ENCODE peak calls at places on chromosomes 11 and 22, in eight cellular contexts. One of them, this sample, is unnamed.

GRCh38 chr11:17578296-17578695 is 31.2 kb downstream of the OTOG start:
- DNase-seq in A549: no peak
- DNase-seq in GM23338: no peak
- DNase-seq in ovary: no peak
- DNase-seq in progenitor cell of endocrine pancreas: no peak
- DNase-seq in PC-3: no peak
- DNase-seq in left ventricle myocardium inferior: no peak
- DNase-seq in AG09319: no peak
- DNase-seq in this sample: no peak

GRCh38 chr11:46122955-46123354 is 1.7 kb upstream of the PHF21A start:
- DNase-seq in AG09319: no peak
- DNase-seq in GM23338: no peak
- DNase-seq in A549: no peak
- DNase-seq in PC-3: peak
- DNase-seq in progenitor cell of endocrine pancreas: no peak
- DNase-seq in ovary: no peak
- DNase-seq in left ventricle myocardium inferior: no peak
- DNase-seq in this sample: no peak

GRCh38 chr11:61062181-61062955 is 39.9 kb upstream of the CD5 start:
- DNase-seq in PC-3: no peak
- DNase-seq in A549: no peak
- DNase-seq in ovary: no peak
- DNase-seq in progenitor cell of endocrine pancreas: no peak
- DNase-seq in left ventricle myocardium inferior: no peak
- DNase-seq in AG09319: no peak
- DNase-seq in GM23338: no peak
- DNase-seq in this sample: no peak

GRCh38 chr22:50260801-50261614 is 475 bp downstream of the MAPK12 start:
- DNase-seq in AG09319: no peak
- DNase-seq in progenitor cell of endocrine pancreas: no peak
- DNase-seq in PC-3: peak
- DNase-seq in left ventricle myocardium inferior: no peak
- DNase-seq in ovary: peak
- DNase-seq in GM23338: peak
- DNase-seq in A549: peak
- DNase-seq in this sample: no peak

GRCh38 chr11:88115828-88116410 is 59.3 kb downstream of the RAB38 start:
- DNase-seq in left ventricle myocardium inferior: no peak
- DNase-seq in ovary: no peak
- DNase-seq in GM23338: no peak
- DNase-seq in AG09319: no peak
- DNase-seq in A549: no peak
- DNase-seq in progenitor cell of endocrine pancreas: no peak
- DNase-seq in PC-3: no peak
- DNase-seq in this sample: no peak

GRCh38 chr11:58926251-58926650 is 13.0 kb upstream of the GLYATL1 start:
- DNase-seq in GM23338: no peak
- DNase-seq in progenitor cell of endocrine pancreas: no peak
- DNase-seq in ovary: no peak
- DNase-seq in A549: no peak
- DNase-seq in PC-3: peak
- DNase-seq in AG09319: no peak
- DNase-seq in left ventricle myocardium inferior: no peak
- DNase-seq in this sample: no peak

GRCh38 chr22:23834406-23834805 is 4.4 kb downstream of the DERL3 start:
- DNase-seq in PC-3: no peak
- DNase-seq in left ventricle myocardium inferior: no peak
- DNase-seq in progenitor cell of endocrine pancreas: no peak
- DNase-seq in GM23338: no peak
- DNase-seq in ovary: no peak
- DNase-seq in A549: no peak
- DNase-seq in AG09319: no peak
- DNase-seq in this sample: no peak

GRCh38 chr11:71252434-71252781 is at the start of gene SHANK2:
- DNase-seq in A549: no peak
- DNase-seq in progenitor cell of endocrine pancreas: peak
- DNase-seq in GM23338: peak
- DNase-seq in PC-3: peak
- DNase-seq in ovary: no peak
- DNase-seq in AG09319: no peak
- DNase-seq in left ventricle myocardium inferior: no peak
- DNase-seq in this sample: no peak

GRCh38 chr22:47030881-47031627 is 268.6 kb downstream of the TBC1D22A start:
- DNase-seq in PC-3: peak
- DNase-seq in A549: no peak
- DNase-seq in progenitor cell of endocrine pancreas: no peak
- DNase-seq in left ventricle myocardium inferior: peak
- DNase-seq in GM23338: no peak
- DNase-seq in AG09319: no peak
- DNase-seq in ovary: peak
- DNase-seq in this sample: no peak

GRCh38 chr11:83156996-83157754 is at the start of gene PCF11:
- DNase-seq in left ventricle myocardium inferior: peak
- DNase-seq in PC-3: no peak
- DNase-seq in progenitor cell of endocrine pancreas: no peak
- DNase-seq in AG09319: no peak
- DNase-seq in A549: no peak
- DNase-seq in GM23338: no peak
- DNase-seq in ovary: no peak
- DNase-seq in this sample: no peak

GRCh38 chr11:20458905-20459632 is 71.6 kb downstream of the PRMT3 start:
- DNase-seq in A549: no peak
- DNase-seq in PC-3: no peak
- DNase-seq in left ventricle myocardium inferior: no peak
- DNase-seq in progenitor cell of endocrine pancreas: no peak
- DNase-seq in AG09319: no peak
- DNase-seq in GM23338: no peak
- DNase-seq in ovary: no peak
- DNase-seq in this sample: no peak

GRCh38 chr11:114081641-114082414 is 22.3 kb downstream of the ZBTB16 start:
- DNase-seq in AG09319: no peak
- DNase-seq in A549: no peak
- DNase-seq in progenitor cell of endocrine pancreas: no peak
- DNase-seq in GM23338: no peak
- DNase-seq in ovary: peak
- DNase-seq in left ventricle myocardium inferior: no peak
- DNase-seq in PC-3: no peak
- DNase-seq in this sample: no peak

GRCh38 chr11:66918751-66919150 is 39.4 kb downstream of the PC start:
- DNase-seq in A549: no peak
- DNase-seq in PC-3: no peak
- DNase-seq in GM23338: no peak
- DNase-seq in progenitor cell of endocrine pancreas: no peak
- DNase-seq in ovary: no peak
- DNase-seq in left ventricle myocardium inferior: no peak
- DNase-seq in AG09319: no peak
- DNase-seq in this sample: no peak

GRCh38 chr11:119029340-119030028 is 1.2 kb downstream of the SLC37A4 start:
- DNase-seq in PC-3: peak
- DNase-seq in GM23338: no peak
- DNase-seq in progenitor cell of endocrine pancreas: no peak
- DNase-seq in left ventricle myocardium inferior: no peak
- DNase-seq in A549: no peak
- DNase-seq in ovary: peak
- DNase-seq in AG09319: no peak
- DNase-seq in this sample: peak

GRCh38 chr11:11309906-11310305 is 43.1 kb downstream of the CSNK2A3 start:
- DNase-seq in GM23338: no peak
- DNase-seq in progenitor cell of endocrine pancreas: no peak
- DNase-seq in AG09319: no peak
- DNase-seq in ovary: no peak
- DNase-seq in A549: no peak
- DNase-seq in PC-3: no peak
- DNase-seq in left ventricle myocardium inferior: no peak
- DNase-seq in this sample: no peak

GRCh38 chr11:135008001-135008405 is 596.0 kb upstream of the B3GAT1 start:
- DNase-seq in GM23338: no peak
- DNase-seq in PC-3: no peak
- DNase-seq in left ventricle myocardium inferior: no peak
- DNase-seq in ovary: no peak
- DNase-seq in progenitor cell of endocrine pancreas: no peak
- DNase-seq in A549: no peak
- DNase-seq in AG09319: no peak
- DNase-seq in this sample: no peak

GRCh38 chr11:11525283-11525682 is 96.5 kb downstream of the GALNT18 start:
- DNase-seq in PC-3: no peak
- DNase-seq in AG09319: no peak
- DNase-seq in ovary: no peak
- DNase-seq in progenitor cell of endocrine pancreas: no peak
- DNase-seq in left ventricle myocardium inferior: no peak
- DNase-seq in A549: no peak
- DNase-seq in GM23338: no peak
- DNase-seq in this sample: no peak

GRCh38 chr22:33002035-33002434 is 56.1 kb downstream of the SYN3 start:
- DNase-seq in AG09319: no peak
- DNase-seq in A549: no peak
- DNase-seq in progenitor cell of endocrine pancreas: no peak
- DNase-seq in GM23338: no peak
- DNase-seq in PC-3: no peak
- DNase-seq in ovary: no peak
- DNase-seq in left ventricle myocardium inferior: no peak
- DNase-seq in this sample: no peak

GRCh38 chr22:32999039-32999861 is 58.9 kb downstream of the SYN3 start:
- DNase-seq in A549: no peak
- DNase-seq in PC-3: no peak
- DNase-seq in ovary: no peak
- DNase-seq in AG09319: no peak
- DNase-seq in progenitor cell of endocrine pancreas: no peak
- DNase-seq in left ventricle myocardium inferior: no peak
- DNase-seq in GM23338: no peak
- DNase-seq in this sample: no peak

GRCh38 chr22:32997295-32997694 is 60.9 kb downstream of the SYN3 start:
- DNase-seq in A549: no peak
- DNase-seq in left ventricle myocardium inferior: no peak
- DNase-seq in GM23338: no peak
- DNase-seq in PC-3: no peak
- DNase-seq in AG09319: no peak
- DNase-seq in progenitor cell of endocrine pancreas: no peak
- DNase-seq in ovary: no peak
- DNase-seq in this sample: no peak

GRCh38 chr22:32998373-32998772 is 59.8 kb downstream of the SYN3 start:
- DNase-seq in GM23338: no peak
- DNase-seq in A549: no peak
- DNase-seq in ovary: no peak
- DNase-seq in AG09319: no peak
- DNase-seq in left ventricle myocardium inferior: no peak
- DNase-seq in progenitor cell of endocrine pancreas: no peak
- DNase-seq in PC-3: no peak
- DNase-seq in this sample: no peak

DNA sequence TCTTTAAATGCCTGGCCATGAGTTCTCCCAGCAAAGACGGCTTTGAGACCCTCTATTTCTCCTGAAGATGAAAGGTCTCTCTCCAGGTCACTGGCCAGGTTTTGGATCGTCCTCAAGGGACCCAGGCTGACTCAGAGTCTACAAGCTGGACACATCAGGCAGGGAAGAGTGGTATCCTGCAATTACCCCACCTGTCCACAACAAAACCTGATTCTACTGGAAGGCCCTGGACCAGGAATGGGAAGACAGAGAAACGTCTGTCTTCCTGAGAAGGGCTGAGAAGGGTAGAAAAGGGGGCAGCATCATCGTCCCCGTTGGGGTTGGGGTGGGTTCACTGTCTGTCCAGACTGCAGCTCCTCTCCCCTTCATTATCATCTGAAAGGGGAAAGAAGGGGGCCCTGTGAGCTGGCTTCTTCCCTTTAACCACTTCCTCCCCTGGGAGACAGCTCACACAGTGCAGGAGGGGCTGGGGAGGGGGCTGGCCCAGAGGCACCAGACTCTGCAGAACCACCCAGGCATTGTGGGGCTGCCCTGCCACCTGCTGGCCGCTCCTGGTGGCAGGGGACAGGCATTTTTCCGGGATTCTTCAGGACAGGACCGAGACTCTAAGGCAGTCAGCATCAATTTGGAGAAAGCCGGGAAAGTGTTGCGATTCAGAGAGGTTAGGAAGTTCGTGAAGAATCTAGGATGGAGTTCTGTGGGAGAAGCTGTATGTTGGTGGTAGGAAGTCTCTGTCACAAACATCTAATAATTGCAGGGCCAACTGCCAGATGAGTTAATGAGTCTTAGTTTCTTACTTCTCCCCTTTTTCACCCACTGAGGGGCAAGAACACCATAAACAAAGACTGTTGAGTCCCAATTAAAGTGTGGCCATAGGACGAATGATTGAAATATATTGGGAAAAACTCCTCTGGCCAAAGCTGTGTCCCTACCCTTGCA is 57.6 kb downstream of the SYN3 start:
- DNase-seq in GM23338: peak
- DNase-seq in A549: peak
- DNase-seq in ovary: peak
- DNase-seq in AG09319: peak
- DNase-seq in PC-3: peak
- DNase-seq in progenitor cell of endocrine pancreas: peak
- DNase-seq in left ventricle myocardium inferior: peak
- DNase-seq in this sample: no peak
- TF ChIP-seq CTCF in GM23338: peak
- TF ChIP-seq CTCF in A549: peak
- TF ChIP-seq CTCF in ovary: peak
- TF ChIP-seq CTCF in AG09319: peak
- TF ChIP-seq CTCF in PC-3: peak
- TF ChIP-seq CTCF in progenitor cell of endocrine pancreas: peak
- TF ChIP-seq CTCF in left ventricle myocardium inferior: peak
- TF ChIP-seq CTCF in this sample: peak

DNA sequence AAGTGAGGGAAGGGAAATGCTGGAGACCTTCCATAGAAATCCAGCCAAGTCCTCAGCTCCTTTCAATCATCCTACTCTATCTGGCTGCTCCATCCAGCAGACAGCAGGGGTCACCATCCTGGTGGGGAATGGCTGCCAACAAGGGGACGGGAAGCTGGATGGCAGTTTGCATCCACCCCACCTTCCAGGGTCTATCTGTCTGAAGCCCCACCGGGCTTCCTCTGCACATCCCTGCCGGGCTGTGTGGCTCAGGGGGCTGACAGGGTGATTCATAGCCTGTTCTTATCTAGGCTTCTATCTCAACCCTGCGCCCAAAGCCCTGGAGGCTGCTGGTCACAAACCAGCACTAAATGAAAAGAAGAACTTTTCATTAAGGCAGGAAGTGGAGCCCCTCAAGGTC is 1.1 kb downstream of the SYTL2 start:
- DNase-seq in AG09319: no peak
- DNase-seq in ovary: no peak
- DNase-seq in left ventricle myocardium inferior: no peak
- DNase-seq in PC-3: peak
- DNase-seq in progenitor cell of endocrine pancreas: no peak
- DNase-seq in A549: peak
- DNase-seq in GM23338: peak
- DNase-seq in this sample: no peak
- TF ChIP-seq CTCF in AG09319: peak
- TF ChIP-seq CTCF in ovary: no peak
- TF ChIP-seq CTCF in left ventricle myocardium inferior: no peak
- TF ChIP-seq CTCF in PC-3: peak
- TF ChIP-seq CTCF in progenitor cell of endocrine pancreas: peak
- TF ChIP-seq CTCF in A549: peak
- TF ChIP-seq CTCF in GM23338: peak
- TF ChIP-seq CTCF in this sample: no peak

GRCh38 chr11:103257360-103257759 is 148.1 kb downstream of the DYNC2H1 start:
- DNase-seq in GM23338: peak
- DNase-seq in PC-3: peak
- DNase-seq in progenitor cell of endocrine pancreas: no peak
- DNase-seq in ovary: no peak
- DNase-seq in AG09319: no peak
- DNase-seq in A549: peak
- DNase-seq in left ventricle myocardium inferior: no peak
- DNase-seq in this sample: no peak
- TF ChIP-seq CTCF in GM23338: peak
- TF ChIP-seq CTCF in PC-3: peak
- TF ChIP-seq CTCF in progenitor cell of endocrine pancreas: peak
- TF ChIP-seq CTCF in ovary: no peak
- TF ChIP-seq CTCF in AG09319: peak
- TF ChIP-seq CTCF in A549: peak
- TF ChIP-seq CTCF in left ventricle myocardium inferior: no peak
- TF ChIP-seq CTCF in this sample: peak

GRCh38 chr11:8318536-8318935 is 54.9 kb upstream of the LMO1 start:
- DNase-seq in A549: no peak
- DNase-seq in PC-3: no peak
- DNase-seq in GM23338: peak
- DNase-seq in ovary: no peak
- DNase-seq in left ventricle myocardium inferior: no peak
- DNase-seq in progenitor cell of endocrine pancreas: no peak
- DNase-seq in AG09319: no peak
- DNase-seq in this sample: peak
- TF ChIP-seq CTCF in A549: peak
- TF ChIP-seq CTCF in PC-3: peak
- TF ChIP-seq CTCF in GM23338: peak
- TF ChIP-seq CTCF in ovary: no peak
- TF ChIP-seq CTCF in left ventricle myocardium inferior: peak
- TF ChIP-seq CTCF in progenitor cell of endocrine pancreas: peak
- TF ChIP-seq CTCF in AG09319: no peak
- TF ChIP-seq CTCF in this sample: peak